ENCODE peak calls at places on chromosomes 11 and 22, in seven cellular contexts. D is suprapubic skin, A is cardiac fibroblast, Z is heart right ventricle, Y is MM.1S, S is heart left ventricle, O is GM23338. U is an unnamed sample.

GRCh38 chr11:47415949-47416472 is 7.6 kb downstream of the SLC39A13 start:
- DNase-seq in Z (peak), D (no peak), Y (no peak), S (peak), O (peak), A (peak), U (peak)

GRCh38 chr11:65932558-65932919 is 12.7 kb upstream of the TSGA10IP start:
- DNase-seq in O (peak), Z (no peak), A (peak), S (no peak), Y (no peak), D (no peak), U (peak)

GRCh38 chr11:38543311-38543710 is 1945.3 kb upstream of the RAG2 start:
- DNase-seq in Y (no peak), S (no peak), D (no peak), O (no peak), A (peak), Z (no peak), U (peak)

GRCh38 chr22:45007946-45008852 is 1.6 kb downstream of the PHF21B start:
- DNase-seq in A (peak), Y (no peak), Z (no peak), S (no peak), O (peak), D (no peak), U (peak)

GRCh38 chr11:123525511-123525918 is 95.4 kb downstream of the GRAMD1B start:
- DNase-seq in A (no peak), Y (no peak), Z (no peak), O (peak), D (no peak), S (peak), U (no peak)

GRCh38 chr11:116661056-116661455 is 111.7 kb downstream of the BUD13 start:
- DNase-seq in Z (no peak), S (no peak), Y (no peak), O (no peak), D (no peak), A (no peak), U (no peak)

GRCh38 chr11:93489841-93490240 is 53.4 kb downstream of the SMCO4 start:
- DNase-seq in A (no peak), Y (no peak), O (no peak), S (no peak), Z (no peak), D (no peak), U (no peak)

GRCh38 chr11:46560300-46561025 is 33.4 kb downstream of the AMBRA1 start:
- DNase-seq in O (no peak), A (peak), D (no peak), Z (no peak), Y (peak), S (no peak), U (peak)

GRCh38 chr11:130774703-130775102 is 141.6 kb downstream of the SNX19 start:
- DNase-seq in D (no peak), A (no peak), Z (peak), O (no peak), S (peak), Y (no peak), U (no peak)

GRCh38 chr11:70727021-70727420 is 328.7 kb downstream of the CTTN start:
- DNase-seq in Y (no peak), Z (no peak), O (no peak), S (no peak), D (no peak), A (no peak), U (no peak)

GRCh38 chr11:75768909-75769771 is 562 bp downstream of the DGAT2 start:
- DNase-seq in Z (no peak), A (no peak), D (no peak), Y (no peak), S (no peak), O (peak), U (no peak)

GRCh38 chr22:44979154-44979553 is 30.7 kb downstream of the PHF21B start:
- DNase-seq in Z (no peak), Y (no peak), D (no peak), S (no peak), A (no peak), O (no peak), U (no peak)

GRCh38 chr11:8649361-8649760 is 33.1 kb downstream of the TRIM66 start:
- DNase-seq in A (peak), D (no peak), Z (no peak), S (no peak), O (no peak), Y (no peak), U (peak)

GRCh38 chr11:1485504-1485885 is 1.1 kb downstream of the MOB2 start:
- DNase-seq in O (no peak), S (no peak), A (no peak), Z (peak), Y (no peak), D (no peak), U (no peak)

GRCh38 chr11:127996825-127997224 is 590.5 kb downstream of the ETS1 start:
- DNase-seq in Y (no peak), A (peak), O (no peak), Z (no peak), D (no peak), S (no peak), U (no peak)

GRCh38 chr22:20238567-20239062 is 29.5 kb downstream of the RTN4R start:
- DNase-seq in O (peak), A (no peak), Z (peak), Y (peak), D (no peak), S (peak), U (peak)

GRCh38 chr11:77127969-77128691 is at the start of gene MYO7A:
- DNase-seq in D (no peak), Z (peak), S (peak), A (no peak), Y (peak), O (peak), U (peak)

GRCh38 chr11:20021212-20021611 is 139.1 kb downstream of the DBX1 start:
- DNase-seq in D (no peak), S (no peak), Z (no peak), Y (no peak), A (no peak), O (no peak), U (no peak)

GRCh38 chr11:92728628-92729027 is 240.8 kb upstream of the MTNR1B start:
- DNase-seq in S (no peak), Y (no peak), D (no peak), O (no peak), Z (no peak), A (no peak), U (no peak)

GRCh38 chr11:1085440-1086170 is 10.9 kb downstream of the MUC2 start:
- DNase-seq in D (no peak), O (no peak), S (peak), A (no peak), Y (no peak), Z (peak), U (no peak)

DNA sequence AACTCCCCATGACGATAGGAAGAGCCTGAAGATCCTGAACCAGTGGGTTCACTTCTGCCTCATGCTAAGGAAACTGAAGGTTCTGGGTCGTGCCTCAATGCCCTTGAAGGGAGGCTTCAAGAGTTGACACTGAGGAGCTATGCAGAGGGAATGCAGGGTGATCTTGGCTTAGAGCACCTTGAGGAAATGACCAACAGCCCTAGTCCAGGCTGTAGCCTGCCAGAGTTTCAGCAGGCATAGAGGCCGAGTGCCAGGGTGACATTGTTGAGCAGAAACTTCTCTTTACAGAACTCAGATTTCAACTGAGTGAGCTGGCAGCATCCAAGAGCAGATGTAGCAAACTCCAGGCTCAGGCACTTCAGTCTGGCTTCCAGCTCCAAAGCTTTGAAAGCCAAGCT is 23.1 kb upstream of the CAPRIN1 start:
- DNase-seq in S (peak), Z (peak), O (no peak), D (no peak), Y (no peak), A (peak), U (no peak)
- H3K4me3 ChIP-seq in S (no peak), Z (no peak), O (no peak), D (no peak), Y (no peak), A (no peak), U (no peak)

GRCh38 chr11:73172992-73173656 is 31.0 kb upstream of the FCHSD2 start:
- DNase-seq in Z (no peak), D (no peak), S (no peak), O (no peak), Y (no peak), A (no peak), U (no peak)

GRCh38 chr11:73174495-73174791 is 32.3 kb upstream of the FCHSD2 start:
- DNase-seq in Y (no peak), D (no peak), O (no peak), S (no peak), Z (no peak), A (no peak), U (no peak)

GRCh38 chr11:73175551-73176144 is 33.5 kb upstream of the FCHSD2 start:
- DNase-seq in D (no peak), A (no peak), O (no peak), Z (no peak), Y (no peak), S (no peak), U (peak)

GRCh38 chr11:73171762-73172161 is 29.6 kb upstream of the FCHSD2 start:
- DNase-seq in S (no peak), A (no peak), D (no peak), O (no peak), Y (no peak), Z (no peak), U (no peak)

GRCh38 chr11:73173755-73174494 is 31.8 kb upstream of the FCHSD2 start:
- DNase-seq in D (no peak), O (no peak), Z (peak), S (peak), Y (no peak), A (no peak), U (no peak)
- TF ChIP-seq CTCF in D (no peak), O (no peak), Z (no peak), S (no peak), Y (no peak), A (no peak), U (no peak)

GRCh38 chr11:114036958-114037357 is 22.6 kb upstream of the ZBTB16 start:
- DNase-seq in O (no peak), Z (no peak), A (no peak), S (no peak), D (no peak), Y (no peak), U (no peak)

GRCh38 chr11:114039551-114039950 is 20.0 kb upstream of the ZBTB16 start:
- DNase-seq in S (no peak), Z (no peak), O (no peak), D (no peak), A (no peak), Y (no peak), U (peak)

GRCh38 chr11:114034956-114035355 is 24.6 kb upstream of the ZBTB16 start:
- DNase-seq in A (no peak), S (no peak), Y (no peak), O (no peak), Z (no peak), D (no peak), U (no peak)

GRCh38 chr11:114033572-114033971 is 25.9 kb upstream of the ZBTB16 start:
- DNase-seq in O (no peak), S (no peak), Z (no peak), Y (no peak), A (no peak), D (no peak), U (no peak)

GRCh38 chr11:114036156-114036811 is 23.2 kb upstream of the ZBTB16 start:
- DNase-seq in O (peak), D (peak), S (peak), Y (peak), A (peak), Z (peak), U (peak)
- H3K4me3 ChIP-seq in O (peak), D (peak), S (no peak), Y (peak), A (peak), Z (peak), U (peak)

GRCh38 chr11:106156290-106156937 is 79.0 kb downstream of the AASDHPPT start:
- DNase-seq in Z (no peak), Y (peak), D (no peak), O (peak), A (peak), S (no peak), U (peak)
- TF ChIP-seq CTCF in Z (peak), Y (peak), D (no peak), O (peak), A (peak), S (peak), U (peak)

GRCh38 chr11:64752106-64752970 is 7.4 kb downstream of the PYGM start:
- DNase-seq in Y (no peak), O (no peak), S (no peak), A (no peak), D (no peak), Z (no peak), U (no peak)

GRCh38 chr11:64750361-64751054 is 6.6 kb upstream of the RASGRP2 start:
- DNase-seq in D (no peak), Y (no peak), Z (no peak), O (no peak), A (no peak), S (no peak), U (no peak)

GRCh38 chr11:64751580-64751979 is 7.6 kb upstream of the RASGRP2 start:
- DNase-seq in Z (no peak), D (no peak), S (no peak), Y (no peak), O (no peak), A (no peak), U (no peak)

GRCh38 chr11:64753019-64753379 is 6.8 kb downstream of the PYGM start:
- DNase-seq in Z (no peak), A (no peak), Y (no peak), D (no peak), O (no peak), S (no peak), U (no peak)

DNA sequence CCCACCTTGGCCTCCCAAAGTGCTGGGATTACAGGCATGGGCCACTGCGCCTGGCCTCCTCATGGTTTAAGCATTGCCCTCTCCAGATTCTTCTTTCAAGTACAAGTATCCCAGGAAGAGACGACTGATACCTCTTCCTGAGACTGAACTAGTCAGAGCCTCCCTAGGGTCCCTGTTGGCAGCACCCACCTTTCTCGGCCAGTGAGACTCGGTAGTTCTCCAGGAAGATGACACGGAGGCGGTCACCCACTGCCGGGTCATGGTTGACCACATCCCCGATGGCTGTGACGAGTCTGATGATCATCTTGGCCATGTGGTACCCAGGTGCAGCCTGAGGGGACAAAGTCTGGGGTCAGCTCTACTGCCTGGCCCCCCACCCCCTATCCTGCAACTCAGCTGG is 7.2 kb upstream of the RASGRP2 start:
- DNase-seq in S (no peak), Y (no peak), O (no peak), A (no peak), D (no peak), Z (no peak), U (no peak)
- H3K4me3 ChIP-seq in S (no peak), Y (no peak), O (no peak), A (no peak), D (no peak), Z (no peak), U (no peak)

GRCh38 chr22:31995046-31995445 is 48.0 kb upstream of the SLC5A1 start:
- DNase-seq in O (peak), Z (no peak), Y (no peak), S (no peak), D (no peak), A (no peak), U (no peak)
- TF ChIP-seq CTCF in O (peak), Z (no peak), Y (no peak), S (no peak), D (no peak), A (peak), U (peak)

GRCh38 chr11:64660205-64660604 is 62.8 kb downstream of the NRXN2 start:
- DNase-seq in O (no peak), Z (no peak), D (no peak), Y (no peak), A (no peak), S (no peak), U (no peak)

GRCh38 chr11:64660706-64661105 is 62.3 kb downstream of the NRXN2 start:
- DNase-seq in O (no peak), Z (no peak), A (no peak), D (no peak), Y (no peak), S (no peak), U (no peak)

GRCh38 chr11:64661622-64662021 is 61.4 kb downstream of the NRXN2 start:
- DNase-seq in A (no peak), O (no peak), Z (no peak), S (no peak), Y (no peak), D (no peak), U (no peak)

GRCh38 chr11:64661146-64661545 is 61.9 kb downstream of the NRXN2 start:
- DNase-seq in D (no peak), A (peak), Z (no peak), O (no peak), S (peak), Y (no peak), U (peak)

DNA sequence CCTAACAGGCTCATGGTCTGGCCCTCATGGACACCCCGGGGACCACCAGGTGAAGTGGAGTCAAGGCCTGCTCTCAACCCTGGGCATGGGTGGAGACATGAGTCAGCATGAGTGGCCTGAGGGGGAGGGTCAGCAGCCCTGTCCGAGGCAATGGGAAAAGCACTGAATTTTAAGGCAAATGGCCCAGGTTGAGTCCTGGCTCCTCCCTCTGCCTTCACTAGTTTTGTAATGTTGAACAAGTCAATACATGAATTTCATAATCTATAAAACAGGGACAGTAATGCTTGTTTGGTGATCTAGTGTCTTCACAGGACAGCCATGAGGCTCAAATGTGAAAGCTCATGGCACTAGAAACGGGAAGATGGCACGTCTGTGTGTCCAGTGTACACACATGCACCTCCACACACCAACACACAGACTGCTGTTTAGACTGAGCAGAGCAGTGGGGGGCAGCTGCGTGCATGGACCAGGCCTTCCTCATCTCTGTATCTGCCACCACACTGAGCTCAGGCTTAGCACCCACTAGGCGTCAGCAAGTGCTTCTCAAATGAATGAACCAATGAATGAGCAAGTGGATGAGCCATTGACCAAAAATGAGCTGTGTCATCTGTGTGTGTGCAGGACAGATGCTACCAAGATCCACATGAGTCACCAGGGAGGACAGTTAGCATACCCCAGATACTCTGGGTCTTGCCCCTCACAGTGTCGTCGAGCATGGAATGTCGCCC is 63.4 kb downstream of the NRXN2 start:
- DNase-seq in D (no peak), S (no peak), Z (no peak), O (no peak), A (peak), Y (no peak), U (peak)
- H3K4me3 ChIP-seq in D (no peak), S (no peak), Z (no peak), O (no peak), A (no peak), Y (no peak), U (no peak)

DNA sequence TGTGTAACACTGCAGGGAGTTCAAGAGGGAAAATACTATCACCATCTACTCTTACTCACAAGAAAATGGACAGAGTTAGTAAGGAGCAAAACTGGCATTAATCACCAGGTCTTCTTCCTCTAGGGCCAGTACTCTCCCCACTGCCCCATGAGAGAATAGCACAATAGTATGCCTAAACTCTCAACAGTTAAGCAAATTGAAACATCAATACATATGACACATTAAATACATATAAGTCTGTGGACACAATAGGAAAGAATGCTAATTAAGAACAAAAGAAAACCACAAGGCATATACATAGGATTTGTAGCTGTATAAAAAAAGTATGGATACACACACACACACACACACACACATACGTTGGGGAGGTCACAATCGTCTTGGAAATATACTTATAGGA is 197.9 kb upstream of the BDNF start:
- DNase-seq in S (no peak), A (no peak), Y (no peak), Z (no peak), D (no peak), O (no peak), U (no peak)
- TF ChIP-seq CTCF in S (no peak), A (no peak), Y (no peak), Z (no peak), D (no peak), O (no peak), U (no peak)

DNA sequence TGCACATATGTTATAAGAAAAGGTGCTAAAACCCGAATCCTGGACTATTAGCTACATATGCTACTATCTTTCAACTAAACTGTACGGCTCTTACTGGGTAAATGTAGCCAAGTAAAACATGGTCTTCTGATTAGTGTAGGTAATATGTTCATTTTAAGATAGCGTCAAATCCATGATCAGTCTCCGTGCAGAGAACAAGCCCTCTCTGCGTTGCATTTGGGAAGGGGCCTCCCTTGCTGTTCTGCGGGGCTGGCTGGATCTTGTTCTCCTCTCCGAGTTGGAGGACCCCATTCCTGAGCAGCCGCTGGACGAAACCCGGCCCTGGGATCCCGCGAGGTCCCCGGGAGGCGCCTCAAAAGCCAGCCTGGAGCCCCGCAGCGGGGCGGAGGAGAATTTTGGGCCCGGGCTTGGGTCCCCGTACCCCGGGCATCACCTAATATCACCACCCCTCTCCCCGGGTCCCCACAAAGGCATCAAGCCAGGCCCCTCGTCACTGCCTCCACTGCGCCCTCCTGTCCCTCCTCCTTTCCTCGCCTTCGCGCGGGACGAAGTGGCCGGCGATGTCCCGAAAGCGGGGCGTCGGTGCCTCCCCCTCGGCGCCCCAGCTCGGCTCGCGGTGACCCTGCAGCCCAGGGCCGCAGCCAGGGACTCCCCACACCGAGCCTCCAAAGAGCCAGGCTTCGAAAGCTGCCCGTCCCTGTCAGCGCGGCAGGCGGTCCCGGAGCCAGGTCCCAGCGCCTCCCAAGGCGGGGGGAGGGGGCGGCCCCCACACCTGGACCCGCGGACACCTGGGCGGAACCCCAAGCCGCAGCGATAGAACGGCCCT is 54.5 kb upstream of the FBXO3 start:
- DNase-seq in A (no peak), S (no peak), D (no peak), O (peak), Y (no peak), Z (no peak), U (no peak)
- H3K4me3 ChIP-seq in A (peak), S (peak), D (peak), O (peak), Y (peak), Z (peak), U (peak)

GRCh38 chr11:97557399-97557798 is 1167.6 kb downstream of the JRKL start:
- DNase-seq in S (no peak), D (no peak), Z (no peak), A (peak), O (no peak), Y (peak), U (no peak)
- TF ChIP-seq CTCF in S (no peak), D (no peak), Z (peak), A (peak), O (no peak), Y (peak), U (no peak)

U was measured in fibroblast of villous mesenchyme.